ENCODE peak calls at places on chromosomes 12 and 14, in eight cellular contexts. T is PC-9, N is left ventricle myocardium inferior, V is hepatocyte, W is esophagus squamous epithelium, F is ascending aorta, Q is body of pancreas, J is A549. R is an unnamed sample. For H3K4me1, the result is how much of the 10 kb centered on the place peaks cover.

GRCh38 chr12:116945901-116946550 is 35.3 kb downstream of the FBXW8 start:
- DNase-seq in T (no peak), N (no peak), V (no peak), W (no peak), F (no peak), Q (no peak), J (no peak), R (no peak)

GRCh38 chr14:52845079-52845478 is 53.7 kb upstream of the GNPNAT1 start:
- DNase-seq in T (no peak), N (no peak), V (no peak), W (no peak), F (no peak), Q (no peak), J (no peak), R (no peak)

GRCh38 chr14:99272669-99273024 is 650 bp upstream of the BCL11B start:
- DNase-seq in T (no peak), N (no peak), V (no peak), W (no peak), F (no peak), Q (no peak), J (no peak), R (no peak)

GRCh38 chr12:53380797-53381738 is 1.1 kb downstream of the SP1 start:
- DNase-seq in T (peak), N (no peak), V (no peak), W (no peak), F (no peak), Q (no peak), J (no peak), R (no peak)

GRCh38 chr12:1500095-1500801 is 94.1 kb downstream of the FBXL14 start:
- DNase-seq in T (peak), N (peak), V (no peak), W (no peak), F (no peak), Q (no peak), J (peak), R (no peak)

GRCh38 chr12:49647280-49647679 is 23.9 kb downstream of the PRPF40B start:
- DNase-seq in T (no peak), N (no peak), V (no peak), W (no peak), F (no peak), Q (no peak), J (no peak), R (no peak)

GRCh38 chr12:52029686-52030085 is 21.6 kb upstream of the NR4A1 start:
- DNase-seq in T (peak), N (no peak), V (peak), W (no peak), F (no peak), Q (peak), J (peak), R (no peak)

GRCh38 chr14:77457115-77457521 is 283 bp downstream of the VIPAS39 start:
- DNase-seq in T (no peak), N (no peak), V (no peak), W (no peak), F (no peak), Q (no peak), J (no peak), R (no peak)

GRCh38 chr14:22766457-22767322 is at the start of gene OXA1L:
- DNase-seq in T (peak), N (peak), V (peak), W (peak), F (peak), Q (peak), J (peak), R (peak)

GRCh38 chr14:21634840-21635239 is at the start of gene OR10G2:
- DNase-seq in T (no peak), N (no peak), V (no peak), W (no peak), F (no peak), Q (no peak), J (no peak), R (no peak)

GRCh38 chr12:76559277-76560082 is at the start of gene OSBPL8:
- DNase-seq in T (peak), N (peak), V (peak), W (peak), F (peak), Q (peak), J (peak), R (peak)
- TF ChIP-seq CTCF in T (no peak), N (peak), V (peak), W (peak), F (peak), Q (peak), J (peak), R (peak)

DNA sequence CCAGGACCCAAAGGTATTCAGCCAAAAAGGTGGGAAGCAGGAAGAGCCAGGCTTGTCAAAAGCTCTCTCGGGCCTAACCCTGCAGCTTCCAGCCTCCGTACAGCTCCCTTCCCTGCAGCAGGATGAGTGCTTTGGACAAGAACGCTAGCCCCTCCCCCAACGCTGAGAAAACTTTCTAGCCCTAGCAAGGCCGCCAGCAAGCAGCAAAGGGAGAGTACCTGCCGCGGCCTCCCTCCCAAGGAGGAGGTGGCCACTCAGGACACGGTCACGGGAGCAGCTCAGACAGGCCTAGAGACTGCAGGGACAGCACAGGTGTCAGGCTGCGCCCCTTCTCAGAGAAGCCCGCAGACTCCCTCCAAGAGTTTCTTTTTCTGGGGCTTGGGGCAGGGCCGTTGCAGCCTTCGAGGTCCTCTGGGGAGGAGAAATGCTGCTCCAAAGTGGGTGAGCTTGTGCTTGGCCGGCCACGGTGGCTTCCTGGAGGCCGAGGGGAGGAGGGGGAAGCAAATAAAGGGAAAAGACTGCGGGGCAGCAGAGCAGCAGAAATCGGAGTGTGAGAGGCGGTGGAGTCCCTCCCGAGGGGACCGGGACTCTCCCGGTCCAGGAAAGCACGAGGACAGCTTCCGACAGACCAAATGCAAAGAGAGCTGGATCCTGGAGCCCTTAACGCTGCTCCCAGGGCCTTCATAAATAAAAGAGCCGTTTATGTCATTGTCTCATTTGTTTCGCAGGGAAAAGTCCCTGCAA is 4.0 kb upstream of the PNMA1 start:
- DNase-seq in T (no peak), N (no peak), V (no peak), W (no peak), F (no peak), Q (no peak), J (no peak), R (no peak)
- H3K4me3 ChIP-seq in T (no peak), N (peak), V (no peak), W (peak), F (no peak), Q (no peak), J (no peak), R (no peak)

GRCh38 chr12:90572778-90573177 is 382.2 kb downstream of the CCER1 start:
- DNase-seq in T (no peak), N (no peak), V (no peak), W (no peak), F (no peak), Q (no peak), J (no peak), R (no peak)
- H3K4me1 ChIP-seq in T (under half), N (under half), V (under half), W (under half), F (under half), Q (under half), J (under half), R (under half)

GRCh38 chr12:9148926-9149325 is 33.2 kb upstream of the A2M start:
- DNase-seq in T (no peak), N (no peak), V (no peak), W (no peak), F (no peak), Q (no peak), J (no peak), R (no peak)

GRCh38 chr12:9143929-9144328 is 28.2 kb upstream of the A2M start:
- DNase-seq in T (no peak), N (no peak), V (no peak), W (no peak), F (no peak), Q (no peak), J (no peak), R (no peak)

GRCh38 chr12:9149372-9149771 is 33.7 kb upstream of the A2M start:
- DNase-seq in T (no peak), N (no peak), V (no peak), W (no peak), F (no peak), Q (no peak), J (peak), R (no peak)
- TF ChIP-seq CTCF in T (peak), N (no peak), V (no peak), W (no peak), F (no peak), Q (no peak), J (no peak), R (no peak)